ENCODE peak calls at places on chromosomes 5 and 9, in five cellular contexts. Y is anterior cingulate cortex, L is NCI-H2081, F is RWPE1, C is germinal center. T is an unnamed sample.

GRCh38 chr9:72925126-72925810 is 27.6 kb downstream of the ALDH1A1 start:
- DNase-seq in Y (no peak), L (no peak), F (no peak), C (no peak), T (no peak)

GRCh38 chr5:151037561-151038291 is 17.3 kb downstream of the GPX3 start:
- DNase-seq in Y (no peak), L (no peak), F (no peak), C (no peak), T (no peak)

GRCh38 chr9:129568560-129569505 is 52.1 kb downstream of the C9orf50 start:
- DNase-seq in Y (peak), L (peak), F (no peak), C (no peak), T (no peak)

GRCh38 chr5:121533814-121534213 is 317.9 kb upstream of the FTMT start:
- DNase-seq in Y (no peak), L (no peak), F (no peak), C (no peak), T (no peak)

GRCh38 chr5:38621840-38622513 is 65.5 kb upstream of the LIFR start:
- DNase-seq in Y (no peak), L (no peak), F (no peak), C (no peak), T (no peak)

GRCh38 chr9:20478780-20479179 is 143.5 kb downstream of the MLLT3 start:
- DNase-seq in Y (no peak), L (no peak), F (no peak), C (no peak), T (no peak)

GRCh38 chr9:128553695-128554094 is 1.3 kb downstream of the SPTAN1 start:
- DNase-seq in Y (no peak), L (no peak), F (peak), C (no peak), T (no peak)

GRCh38 chr9:96327694-96328352 is 25.8 kb upstream of the HSD17B3 start:
- DNase-seq in Y (no peak), L (peak), F (peak), C (peak), T (no peak)

GRCh38 chr5:3333105-3333504 is 262.5 kb upstream of the IRX1 start:
- DNase-seq in Y (no peak), L (no peak), F (no peak), C (no peak), T (no peak)

GRCh38 chr5:54883374-54884194 is 101.8 kb downstream of the ESM1 start:
- DNase-seq in Y (no peak), L (no peak), F (peak), C (no peak), T (no peak)

GRCh38 chr5:96771395-96771794 is 36.4 kb downstream of the ERAP1 start:
- DNase-seq in Y (no peak), L (no peak), F (no peak), C (no peak), T (no peak)

GRCh38 chr9:136045595-136046554 is 49.2 kb downstream of the NACC2 start:
- DNase-seq in Y (no peak), L (no peak), F (no peak), C (no peak), T (no peak)

GRCh38 chr9:130343445-130343918 is 77.9 kb downstream of the HMCN2 start:
- DNase-seq in Y (no peak), L (no peak), F (peak), C (peak), T (no peak)

GRCh38 chr9:133201424-133202144 is 7.5 kb downstream of the OBP2B start:
- DNase-seq in Y (no peak), L (no peak), F (no peak), C (no peak), T (no peak)

GRCh38 chr5:174482549-174482948 is 241.8 kb upstream of the MSX2 start:
- DNase-seq in Y (no peak), L (no peak), F (no peak), C (no peak), T (no peak)

GRCh38 chr5:127844631-127845030 is 141.4 kb downstream of the CCDC192 start:
- DNase-seq in Y (peak), L (peak), F (no peak), C (no peak), T (peak)

GRCh38 chr9:11107196-11107595 is 494.4 kb upstream of the PTPRD start:
- DNase-seq in Y (no peak), L (no peak), F (no peak), C (no peak), T (no peak)

GRCh38 chr5:128579111-128579510 is 41.1 kb upstream of the FBN2 start:
- DNase-seq in Y (no peak), L (no peak), F (peak), C (no peak), T (no peak)

GRCh38 chr5:96817496-96817895 is 9.8 kb upstream of the ERAP1 start:
- DNase-seq in Y (peak), L (no peak), F (no peak), C (no peak), T (no peak)

GRCh38 chr5:84378420-84378819 is 6.3 kb downstream of the EDIL3 start:
- DNase-seq in Y (no peak), L (no peak), F (no peak), C (no peak), T (no peak)

GRCh38 chr9:38421498-38422211 is 2.6 kb downstream of the IGFBPL1 start:
- DNase-seq in Y (no peak), L (peak), F (no peak), C (no peak), T (no peak)

GRCh38 chr5:10337986-10338385 is 15.5 kb upstream of the MARCHF6 start:
- DNase-seq in Y (no peak), L (peak), F (no peak), C (no peak), T (no peak)

GRCh38 chr9:111970827-111971226 is 74.2 kb downstream of the UGCG start:
- DNase-seq in Y (no peak), L (no peak), F (peak), C (no peak), T (no peak)

GRCh38 chr5:115494570-115495289 is 49.8 kb downstream of the FEM1C start:
- DNase-seq in Y (no peak), L (no peak), F (no peak), C (no peak), T (no peak)

GRCh38 chr5:93800988-93801811 is 59.8 kb upstream of the POU5F2 start:
- DNase-seq in Y (no peak), L (peak), F (peak), C (no peak), T (no peak)

T was measured in C1 segment of cervical spinal cord.